ENCODE peak calls at places on chromosomes 4 and X, in seven cellular contexts. B is foreskin keratinocyte, P is aorta, E is HepG2, U is Panc1, C is body of pancreas, V is pancreas. G is an unnamed sample.

GRCh38 chr4:1723131-1723801 is 1.9 kb downstream of the TACC3 start:
- ATAC-seq in P (no peak), B (no peak), E (no peak), V (no peak), C (no peak), U (no peak), G (no peak)

GRCh38 chr4:127134490-127134889 is 498.3 kb upstream of the INTU start:
- ATAC-seq in B (no peak), U (no peak), C (no peak), P (no peak), E (no peak), V (no peak), G (no peak)

GRCh38 chr4:2860391-2861348 is 17.0 kb downstream of the ADD1 start:
- ATAC-seq in V (peak; percentile 75), U (no peak), E (peak; percentile 91), B (no peak), P (peak; percentile 56), C (peak; percentile 68), G (peak; percentile 42)

GRCh38 chr4:5033266-5033945 is 14.1 kb upstream of the CYTL1 start:
- ATAC-seq in C (peak; percentile 28), U (no peak), P (peak; percentile 73), B (no peak), E (no peak), V (peak; percentile 27), G (peak; percentile 55)

GRCh38 chr4:55177461-55177860 is 52.1 kb upstream of the KDR start:
- ATAC-seq in C (no peak), U (no peak), E (no peak), V (no peak), P (no peak), B (no peak), G (no peak)

GRCh38 chr4:94852601-94853000 is 94.8 kb downstream of the BMPR1B start:
- ATAC-seq in V (no peak), B (no peak), P (no peak), E (no peak), C (no peak), U (no peak), G (no peak)

GRCh38 chr4:47120783-47121182 is 89.4 kb downstream of the GABRB1 start:
- ATAC-seq in E (no peak), C (no peak), U (no peak), B (no peak), V (no peak), P (peak; percentile 41), G (no peak)

GRCh38 chrX:133254666-133255065 is 36.5 kb upstream of the TFDP3 start:
- ATAC-seq in V (no peak), B (peak; percentile 84), E (no peak), U (no peak), P (no peak), C (no peak), G (no peak)

GRCh38 chrX:150012647-150013046 is 74.4 kb upstream of the EOLA2 start:
- ATAC-seq in E (no peak), C (no peak), U (no peak), P (no peak), B (no peak), V (no peak), G (no peak)

GRCh38 chrX:131821945-131822622 is 201.0 kb upstream of the STK26 start:
- ATAC-seq in E (no peak), V (peak; percentile 97), P (peak; percentile 93), B (no peak), U (peak; percentile 34), C (no peak), G (peak; percentile 98)

GRCh38 chr4:11715753-11716521 is 287.2 kb upstream of the HS3ST1 start:
- ATAC-seq in U (no peak), C (no peak), B (no peak), P (no peak), V (no peak), E (no peak), G (no peak)

GRCh38 chr4:85477538-85477937 is 2.6 kb downstream of the ARHGAP24 start:
- ATAC-seq in C (no peak), P (no peak), V (peak; percentile 3), U (peak; percentile 68), E (no peak), B (no peak), G (no peak)

GRCh38 chr4:73599182-73599581 is 21.1 kb downstream of the RASSF6 start:
- ATAC-seq in U (peak; percentile 56), C (peak; percentile 68), V (peak; percentile 71), P (no peak), E (peak; percentile 98), B (peak; percentile 97), G (no peak)

GRCh38 chrX:132216806-132217202 is 2.4 kb downstream of the RAP2C start:
- ATAC-seq in P (no peak), E (no peak), B (peak; percentile 46), U (no peak), V (peak; percentile 2), C (no peak), G (no peak)

GRCh38 chr4:40842318-40842717 is 92.6 kb downstream of the NSUN7 start:
- ATAC-seq in V (no peak), E (no peak), U (no peak), C (no peak), P (no peak), B (no peak), G (no peak)

GRCh38 chrX:29530520-29530919 is 684.8 kb upstream of the MAGEB2 start:
- ATAC-seq in V (no peak), B (peak; percentile 72), E (no peak), U (no peak), C (no peak), P (no peak), G (no peak)

GRCh38 chr4:101232074-101232776 is 115.1 kb downstream of the PPP3CA start:
- ATAC-seq in C (no peak), B (peak; percentile 99), E (no peak), V (peak; percentile 70), P (peak; percentile 57), U (no peak), G (peak; percentile 67)

GRCh38 chr4:168515222-168516011 is 18.6 kb downstream of the PALLD start:
- ATAC-seq in E (no peak), P (no peak), B (peak; percentile 27), U (no peak), C (peak; percentile 64), V (peak; percentile 93), G (peak; percentile 19)

GRCh38 chrX:35006361-35006760 is 63.8 kb downstream of the FAM47B start:
- ATAC-seq in V (no peak), U (no peak), E (no peak), B (no peak), C (no peak), P (no peak), G (no peak)

GRCh38 chr4:174394915-174395314 is 111.2 kb downstream of the CEP44 start:
- ATAC-seq in V (peak; percentile 12), C (no peak), P (no peak), E (no peak), U (no peak), B (peak; percentile 81), G (no peak)

GRCh38 chrX:47831788-47832187 is 4.9 kb upstream of the ZNF81 start:
- ATAC-seq in C (no peak), V (no peak), P (no peak), U (peak; percentile 49), E (peak; percentile 35), B (peak; percentile 23), G (no peak)

GRCh38 chrX:39897741-39898097 is 200.0 kb downstream of the BCOR start:
- ATAC-seq in B (peak; percentile 19), U (no peak), V (no peak), E (no peak), C (peak; percentile 30), P (no peak), G (no peak)

GRCh38 chr4:66606215-66606614 is 935.9 kb upstream of the EPHA5 start:
- ATAC-seq in B (no peak), V (no peak), C (no peak), E (no peak), U (no peak), P (no peak), G (no peak)
- H3K27ac ChIP-seq in B (no peak overlapping the region), V (no peak overlapping the region), C (no peak overlapping the region), E (no peak overlapping the region), U (peak overlapping the region; percentile 17), P (no peak overlapping the region), G (no peak overlapping the region)

DNA sequence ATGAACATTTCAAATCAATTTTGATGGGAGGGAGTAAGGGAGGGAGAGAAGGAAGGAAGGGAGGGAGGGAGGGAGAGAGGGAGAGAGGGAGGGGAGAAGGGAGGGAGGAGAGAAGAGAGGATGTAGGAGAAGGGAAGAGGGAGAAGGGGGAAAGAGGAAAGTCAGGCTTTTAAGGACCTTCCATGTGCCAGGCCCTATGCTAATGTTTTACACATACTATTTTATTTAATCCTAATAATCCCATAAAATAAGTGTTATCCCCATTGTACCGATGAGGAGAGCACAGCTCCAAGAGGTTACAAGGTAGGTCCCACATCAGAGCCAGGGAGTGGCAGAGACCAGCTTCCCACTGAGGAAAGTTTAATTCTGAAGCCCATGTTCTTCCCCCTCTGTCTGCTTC is 341.9 kb downstream of the RAB28 start:
- ATAC-seq in E (no peak), P (no peak), C (no peak), U (no peak), V (no peak), B (no peak), G (no peak)
- H3K27ac ChIP-seq in E (no peak overlapping the region), P (no peak overlapping the region), C (no peak overlapping the region), U (no peak overlapping the region), V (no peak overlapping the region), B (no peak overlapping the region), G (no peak overlapping the region)

GRCh38 chr4:98614655-98615054 is 43.8 kb downstream of the TSPAN5 start:
- ATAC-seq in B (peak; percentile 53), V (no peak), U (no peak), C (no peak), P (no peak), E (no peak), G (no peak)

GRCh38 chr4:98612318-98613250 is 45.8 kb downstream of the TSPAN5 start:
- ATAC-seq in V (no peak), P (no peak), E (no peak), C (no peak), B (no peak), U (no peak), G (no peak)

GRCh38 chr4:98611649-98612317 is 46.6 kb downstream of the TSPAN5 start:
- ATAC-seq in B (no peak), E (no peak), U (no peak), P (no peak), V (no peak), C (no peak), G (no peak)

GRCh38 chr4:98614081-98614480 is 44.3 kb downstream of the TSPAN5 start:
- ATAC-seq in C (no peak), E (no peak), V (no peak), B (peak; percentile 24), P (no peak), U (no peak), G (no peak)

GRCh38 chr4:98613453-98614075 is 44.8 kb downstream of the TSPAN5 start:
- ATAC-seq in U (no peak), B (no peak), V (no peak), E (no peak), C (no peak), P (no peak), G (no peak)
- H3K27ac ChIP-seq in U (peak overlapping the region; percentile 9), B (no peak overlapping the region), V (no peak overlapping the region), E (no peak overlapping the region), C (no peak overlapping the region), P (no peak overlapping the region), G (no peak overlapping the region)

GRCh38 chr4:121784401-121784800 is 16.7 kb upstream of the EXOSC9 start:
- ATAC-seq in E (no peak), P (no peak), B (no peak), V (no peak), C (no peak), U (no peak), G (no peak)
- H3K27ac ChIP-seq in E (no peak overlapping the region), P (no peak overlapping the region), B (no peak overlapping the region), V (no peak overlapping the region), C (no peak overlapping the region), U (no peak overlapping the region), G (no peak overlapping the region)

G was measured in gastroesophageal sphincter.